ENCODE peak calls at places on chromosomes 5 and 9, in six cellular contexts. J is NCI-H1092; I is myocyte; Y is RWPE2; X is effector memory CD8-positive, alpha-beta T cell; R is fibroblast of pulmonary artery. H is an unnamed sample.

GRCh38 chr5:11791777-11792176 is 112.5 kb downstream of the CTNND2 start:
- DNase-seq in J (no peak), I (no peak), Y (no peak), X (no peak), R (no peak), H (no peak)

GRCh38 chr5:31935702-31936347 is 238.3 kb downstream of the GOLPH3 start:
- DNase-seq in J (no peak), I (peak), Y (no peak), X (no peak), R (peak), H (no peak)

GRCh38 chr5:111134080-111134479 is 41.9 kb downstream of the WDR36 start:
- DNase-seq in J (no peak), I (no peak), Y (no peak), X (no peak), R (peak), H (no peak)

GRCh38 chr5:37773809-37774208 is 66.0 kb downstream of the GDNF start:
- DNase-seq in J (no peak), I (no peak), Y (no peak), X (no peak), R (no peak), H (no peak)

GRCh38 chr5:77426670-77427069 is 65.4 kb downstream of the WDR41 start:
- DNase-seq in J (no peak), I (no peak), Y (no peak), X (no peak), R (peak), H (no peak)

GRCh38 chr9:92864152-92864551 is 13.7 kb downstream of the ZNF484 start:
- DNase-seq in J (no peak), I (no peak), Y (no peak), X (no peak), R (no peak), H (no peak)

GRCh38 chr9:32348289-32348688 is 36.2 kb upstream of the ACO1 start:
- DNase-seq in J (no peak), I (peak), Y (no peak), X (no peak), R (peak), H (no peak)

GRCh38 chr5:56155085-56155484 is 78.0 kb downstream of the ANKRD55 start:
- DNase-seq in J (no peak), I (no peak), Y (no peak), X (no peak), R (peak), H (no peak)

GRCh38 chr5:40428129-40428528 is 251.6 kb upstream of the PTGER4 start:
- DNase-seq in J (no peak), I (peak), Y (no peak), X (no peak), R (peak), H (no peak)

GRCh38 chr9:31585158-31585557 is 799.3 kb upstream of the ACO1 start:
- DNase-seq in J (no peak), I (no peak), Y (no peak), X (no peak), R (no peak), H (no peak)

GRCh38 chr9:38017149-38017884 is 51.7 kb downstream of the SHB start:
- DNase-seq in J (no peak), I (peak), Y (no peak), X (no peak), R (peak), H (no peak)

GRCh38 chr9:118595719-118596305 is 773.4 kb downstream of the BRINP1 start:
- DNase-seq in J (peak), I (peak), Y (no peak), X (no peak), R (peak), H (no peak)

GRCh38 chr5:124274949-124275348 is 471.5 kb downstream of the ZNF608 start:
- DNase-seq in J (no peak), I (peak), Y (no peak), X (no peak), R (peak), H (no peak)

GRCh38 chr5:112795944-112796678 is 58.4 kb downstream of the APC start:
- DNase-seq in J (no peak), I (no peak), Y (no peak), X (no peak), R (no peak), H (no peak)

GRCh38 chr5:117220730-117221129 is 646.1 kb upstream of the SEMA6A start:
- DNase-seq in J (no peak), I (no peak), Y (no peak), X (no peak), R (peak), H (no peak)

GRCh38 chr9:130522233-130522808 is 57.1 kb upstream of the FUBP3 start:
- DNase-seq in J (no peak), I (peak), Y (no peak), X (no peak), R (no peak), H (no peak)

GRCh38 chr5:34914671-34915138 is 599 bp downstream of the RAD1 start:
- DNase-seq in J (no peak), I (no peak), Y (peak), X (no peak), R (peak), H (peak)

GRCh38 chr5:112142769-112143270 is 276.3 kb downstream of the EPB41L4A start:
- DNase-seq in J (no peak), I (peak), Y (no peak), X (no peak), R (peak), H (no peak)

GRCh38 chr9:113999256-114000062 is 78.6 kb downstream of the AMBP start:
- DNase-seq in J (no peak), I (no peak), Y (no peak), X (no peak), R (no peak), H (no peak)

GRCh38 chr5:27011274-27011673 is 27.1 kb downstream of the CDH9 start:
- DNase-seq in J (no peak), I (no peak), Y (no peak), X (no peak), R (no peak), H (no peak)

GRCh38 chr5:86666981-86667380 is 49.2 kb downstream of the COX7C start:
- DNase-seq in J (no peak), I (no peak), Y (no peak), X (no peak), R (no peak), H (no peak)

GRCh38 chr5:55665065-55665464 is 47.1 kb downstream of the SLC38A9 start:
- DNase-seq in J (no peak), I (peak), Y (no peak), X (no peak), R (no peak), H (no peak)

GRCh38 chr9:112711050-112711689 is 6.7 kb downstream of the INIP start:
- DNase-seq in J (no peak), I (peak), Y (no peak), X (no peak), R (peak), H (no peak)

GRCh38 chr5:78718827-78719226 is 70.3 kb upstream of the LHFPL2 start:
- DNase-seq in J (no peak), I (peak), Y (no peak), X (no peak), R (no peak), H (no peak)

GRCh38 chr9:6680797-6681146 is 35.2 kb upstream of the GLDC start:
- DNase-seq in J (no peak), I (peak), Y (peak), X (no peak), R (no peak), H (peak)

GRCh38 chr5:176814313-176814685 is 3.9 kb downstream of the UNC5A start:
- DNase-seq in J (no peak), I (no peak), Y (no peak), X (no peak), R (no peak), H (no peak)

GRCh38 chr5:123875444-123876264 is 363.7 kb downstream of the CSNK1G3 start:
- DNase-seq in J (no peak), I (peak), Y (no peak), X (no peak), R (no peak), H (no peak)

GRCh38 chr5:171872666-171873065 is 87.0 kb downstream of the SMIM23 start:
- DNase-seq in J (no peak), I (no peak), Y (no peak), X (no peak), R (no peak), H (no peak)

GRCh38 chr9:79015951-79016350 is 555.8 kb upstream of the TLE4 start:
- DNase-seq in J (no peak), I (no peak), Y (no peak), X (no peak), R (no peak), H (no peak)

GRCh38 chr5:8954801-8955200 is 591.1 kb downstream of the SEMA5A start:
- DNase-seq in J (no peak), I (no peak), Y (no peak), X (no peak), R (no peak), H (no peak)

GRCh38 chr9:89171693-89172092 is 6.9 kb downstream of the SHC3 start:
- DNase-seq in J (no peak), I (no peak), Y (no peak), X (no peak), R (no peak), H (no peak)

GRCh38 chr9:124309665-124310064 is 51.9 kb downstream of the NEK6 start:
- DNase-seq in J (no peak), I (peak), Y (peak), X (no peak), R (peak), H (no peak)

GRCh38 chr9:109253637-109254284 is 67.1 kb downstream of the EPB41L4B start:
- DNase-seq in J (no peak), I (peak), Y (no peak), X (no peak), R (peak), H (no peak)

GRCh38 chr5:96816430-96816939 is 8.7 kb upstream of the ERAP1 start:
- DNase-seq in J (no peak), I (peak), Y (no peak), X (peak), R (no peak), H (peak)

GRCh38 chr9:128191406-128192046 is at the start of gene CIZ1:
- DNase-seq in J (peak), I (peak), Y (no peak), X (peak), R (peak), H (peak)

GRCh38 chr5:83096660-83097334 is 19.4 kb downstream of the XRCC4 start:
- DNase-seq in J (no peak), I (peak), Y (no peak), X (no peak), R (no peak), H (no peak)

GRCh38 chr5:163467682-163468081 is 7.2 kb downstream of the HMMR start:
- DNase-seq in J (no peak), I (no peak), Y (no peak), X (no peak), R (no peak), H (no peak)